ENCODE peak calls at places on chromosomes 5 and 9, in four cellular contexts. C is adrenal gland, T is neural progenitor cell, D is hepatocyte. J is an unnamed sample. For H3K27me3, the result is how much of the 10 kb centered on the place peaks cover.

GRCh38 chr5:149221326-149221725 is 50.3 kb upstream of the AFAP1L1 start:
- DNase-seq in C (no peak), T (no peak), D (no peak), J (no peak)

GRCh38 chr5:122599000-122599399 is 175.9 kb upstream of the SNX2 start:
- DNase-seq in C (no peak), T (no peak), D (no peak), J (no peak)

GRCh38 chr5:171336486-171337206 is 27.6 kb downstream of the TLX3 start:
- DNase-seq in C (peak), T (peak), D (peak), J (peak)

GRCh38 chr5:157280927-157281326 is 15.0 kb downstream of the CYFIP2 start:
- DNase-seq in C (no peak), T (no peak), D (no peak), J (no peak)

GRCh38 chr5:27083763-27084420 is 45.5 kb upstream of the CDH9 start:
- DNase-seq in C (no peak), T (no peak), D (no peak), J (no peak)

GRCh38 chr5:89267764-89268163 is 384.8 kb upstream of the MEF2C start:
- DNase-seq in C (no peak), T (no peak), D (no peak), J (no peak)

GRCh38 chr5:80254767-80255424 is 952 bp downstream of the SERINC5 start:
- DNase-seq in C (no peak), T (no peak), D (no peak), J (no peak)

GRCh38 chr5:172088801-172089200 is 82.4 kb upstream of the FBXW11 start:
- DNase-seq in C (no peak), T (no peak), D (no peak), J (no peak)

GRCh38 chr5:111495159-111495558 is 17.2 kb downstream of the STARD4 start:
- DNase-seq in C (no peak), T (no peak), D (no peak), J (peak)

GRCh38 chr9:95874989-95875304 is 544 bp upstream of the ERCC6L2 start:
- DNase-seq in C (peak), T (peak), D (peak), J (peak)

GRCh38 chr9:70601000-70601929 is 186.8 kb upstream of the KLF9 start:
- DNase-seq in C (peak), T (no peak), D (peak), J (peak)

GRCh38 chr9:133715295-133715865 is 22.8 kb downstream of the SARDH start:
- DNase-seq in C (peak), T (no peak), D (no peak), J (peak)

GRCh38 chr5:119063579-119064379 is 7.1 kb upstream of the DMXL1 start:
- DNase-seq in C (no peak), T (no peak), D (peak), J (no peak)

GRCh38 chr9:133851693-133852092 is 113.5 kb upstream of the SARDH start:
- DNase-seq in C (no peak), T (no peak), D (no peak), J (no peak)

GRCh38 chr5:69276422-69277174 is 41.9 kb downstream of the CDK7 start:
- DNase-seq in C (no peak), T (no peak), D (peak), J (no peak)

GRCh38 chr9:36575411-36575882 is 2.8 kb downstream of the MELK start:
- DNase-seq in C (no peak), T (no peak), D (no peak), J (no peak)

GRCh38 chr9:22031664-22032411 is 22.7 kb upstream of the CDKN2B start:
- DNase-seq in C (no peak), T (no peak), D (no peak), J (no peak)

GRCh38 chr5:66814146-66814991 is 218.2 kb downstream of the MAST4 start:
- DNase-seq in C (peak), T (peak), D (peak), J (peak)

GRCh38 chr5:139043127-139043905 is 154.9 kb downstream of the SIL1 start:
- DNase-seq in C (no peak), T (no peak), D (no peak), J (no peak)

GRCh38 chr5:57435701-57436134 is 46.9 kb downstream of the ACTBL2 start:
- DNase-seq in C (no peak), T (no peak), D (peak), J (no peak)

GRCh38 chr5:156892223-156892622 is 42.1 kb downstream of the PPP1R2B start:
- DNase-seq in C (no peak), T (no peak), D (no peak), J (no peak)

GRCh38 chr9:18700714-18701113 is 226.8 kb downstream of the ADAMTSL1 start:
- DNase-seq in C (no peak), T (no peak), D (no peak), J (no peak)

GRCh38 chr5:76808142-76808691 is 10.6 kb upstream of the F2RL1 start:
- DNase-seq in C (no peak), T (peak), D (no peak), J (no peak)

GRCh38 chr9:107807183-107807582 is 317.6 kb upstream of the KLF4 start:
- DNase-seq in C (no peak), T (no peak), D (no peak), J (no peak)

GRCh38 chr9:122383992-122384461 is 13.2 kb downstream of the PTGS1 start:
- DNase-seq in C (no peak), T (no peak), D (no peak), J (no peak)

GRCh38 chr5:96973561-96974401 is 37.9 kb downstream of the LNPEP start:
- DNase-seq in C (no peak), T (no peak), D (no peak), J (no peak)

GRCh38 chr9:74543145-74543544 is 46.0 kb downstream of the RORB start:
- DNase-seq in C (no peak), T (no peak), D (no peak), J (no peak)

GRCh38 chr5:89435347-89435746 is 552.4 kb upstream of the MEF2C start:
- DNase-seq in C (no peak), T (no peak), D (no peak), J (no peak)

GRCh38 chr9:127858041-127858512 is 3.6 kb upstream of the ENG start:
- DNase-seq in C (peak), T (no peak), D (no peak), J (peak)

GRCh38 chr5:53381-54174 is 38.4 kb upstream of the PLEKHG4B start:
- DNase-seq in C (peak), T (peak), D (peak), J (peak)

GRCh38 chr5:93874080-93874479 is 132.7 kb upstream of the POU5F2 start:
- DNase-seq in C (no peak), T (no peak), D (no peak), J (no peak)

GRCh38 chr5:85814596-85814995 is 803.1 kb upstream of the COX7C start:
- DNase-seq in C (no peak), T (peak), D (peak), J (peak)

GRCh38 chr5:1294839-1295649 is at the start of gene TERT:
- DNase-seq in C (no peak), T (peak), D (peak), J (peak)

GRCh38 chr9:129437626-129438323 is 183.1 kb downstream of the C9orf50 start:
- DNase-seq in C (no peak), T (peak), D (no peak), J (no peak)

GRCh38 chr9:129945314-129945713 is 97.7 kb downstream of the FNBP1 start:
- DNase-seq in C (no peak), T (no peak), D (no peak), J (no peak)

GRCh38 chr9:91805031-91805430 is 145.0 kb downstream of the ROR2 start:
- DNase-seq in C (no peak), T (no peak), D (no peak), J (no peak)

GRCh38 chr5:137146402-137146889 is 352.7 kb downstream of the SPOCK1 start:
- DNase-seq in C (peak), T (no peak), D (peak), J (no peak)

GRCh38 chr5:168291281-168291960 is at the start of gene WWC1:
- DNase-seq in C (peak), T (peak), D (peak), J (peak)
- TF ChIP-seq CTCF in C (no peak), T (peak), D (peak), J (peak)

DNA sequence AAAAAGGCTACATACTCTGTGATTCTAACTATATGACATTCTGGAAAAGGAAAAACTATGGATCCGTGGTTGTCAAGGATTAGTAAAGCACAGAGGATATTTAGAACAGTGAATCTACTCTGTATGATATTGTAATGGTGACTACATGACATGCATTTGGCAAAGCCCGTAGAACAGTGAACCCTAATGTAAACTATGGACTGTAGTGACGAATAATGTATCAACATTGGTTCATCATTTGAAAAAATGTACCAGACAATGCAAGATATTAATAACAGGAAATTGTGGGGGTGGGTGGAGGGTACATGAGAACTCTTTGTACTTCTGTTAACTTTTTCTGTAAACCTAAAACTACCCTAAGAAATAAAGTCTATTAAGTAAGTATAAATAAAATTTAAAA is 101.5 kb upstream of the TBC1D2 start:
- DNase-seq in C (no peak), T (no peak), D (no peak), J (no peak)
- H3K27me3 ChIP-seq in C (under half), T (under half), D (under half), J (under half)

GRCh38 chr9:126376903-126377342 is 50.3 kb downstream of the MVB12B start:
- DNase-seq in C (no peak), T (peak), D (no peak), J (no peak)

GRCh38 chr9:126374366-126374781 is 47.7 kb downstream of the MVB12B start:
- DNase-seq in C (no peak), T (no peak), D (no peak), J (no peak)

GRCh38 chr9:126377521-126377920 is 50.9 kb downstream of the MVB12B start:
- DNase-seq in C (no peak), T (no peak), D (no peak), J (no peak)

GRCh38 chr9:126376311-126376902 is 49.8 kb downstream of the MVB12B start:
- DNase-seq in C (no peak), T (peak), D (peak), J (no peak)

GRCh38 chr9:126375386-126375785 is 48.8 kb downstream of the MVB12B start:
- DNase-seq in C (peak), T (peak), D (peak), J (peak)
- TF ChIP-seq CTCF in C (no peak), T (no peak), D (no peak), J (no peak)

GRCh38 chr9:136671646-136672430 is 9.1 kb downstream of the EGFL7 start:
- DNase-seq in C (peak), T (peak), D (peak), J (peak)
- H3K27me3 ChIP-seq in C (under half), T (under half), D (under half), J (under half)

GRCh38 chr5:132489871-132490483 is 596 bp downstream of the IRF1 start:
- DNase-seq in C (peak), T (peak), D (peak), J (peak)
- TF ChIP-seq CTCF in C (peak), T (no peak), D (no peak), J (no peak)

J was measured in BE2C.